ENCODE peak calls at places on chromosome 13, in eight cellular contexts. A, Q, J, S, H, E, F and O are unnamed samples. For H3K36me3, the result is how much of the 10 kb centered on the place peaks cover.

GRCh38 chr13:36819811-36820140 is 754 bp downstream of the RFXAP start:
- DNase-seq in J (no peak), A (peak), Q (peak), F (no peak), E (no peak), S (no peak), H (peak), O (no peak)

GRCh38 chr13:37132211-37132610 is 26.7 kb upstream of the CSNK1A1L start:
- DNase-seq in S (no peak), A (no peak), E (no peak), J (no peak), H (no peak), Q (no peak), F (no peak), O (no peak)

GRCh38 chr13:22848539-22849052 is 332.2 kb upstream of the SGCG start:
- DNase-seq in H (no peak), E (no peak), A (no peak), S (no peak), J (no peak), F (no peak), Q (peak), O (no peak)

GRCh38 chr13:46775385-46776065 is 21.4 kb downstream of the ESD start:
- DNase-seq in A (no peak), Q (no peak), S (no peak), F (no peak), E (no peak), H (no peak), J (no peak), O (no peak)

GRCh38 chr13:99663185-99663825 is 162.0 kb downstream of the TM9SF2 start:
- DNase-seq in A (no peak), H (no peak), F (no peak), J (no peak), Q (no peak), S (no peak), E (no peak), O (no peak)

GRCh38 chr13:66977156-66977555 is 253.0 kb downstream of the PCDH9 start:
- DNase-seq in A (peak), E (no peak), J (no peak), Q (no peak), S (no peak), F (no peak), H (no peak), O (no peak)

GRCh38 chr13:60286707-60287106 is 110.3 kb upstream of the TDRD3 start:
- DNase-seq in F (no peak), A (no peak), E (no peak), J (no peak), Q (peak), S (no peak), H (no peak), O (no peak)

GRCh38 chr13:42762917-42763316 is 18.5 kb upstream of the FAM216B start:
- DNase-seq in S (no peak), J (no peak), Q (no peak), H (peak), F (no peak), A (peak), E (no peak), O (no peak)

GRCh38 chr13:98483636-98484288 is 93.1 kb downstream of the STK24 start:
- DNase-seq in S (no peak), E (no peak), A (peak), J (no peak), Q (no peak), H (no peak), F (no peak), O (no peak)

GRCh38 chr13:95498886-95499285 is 53.6 kb upstream of the CLDN10 start:
- DNase-seq in F (no peak), A (no peak), Q (no peak), E (no peak), H (no peak), J (no peak), S (no peak), O (no peak)

GRCh38 chr13:33208290-33208990 is 77.1 kb downstream of the STARD13 start:
- DNase-seq in A (no peak), F (no peak), J (no peak), E (no peak), H (no peak), S (no peak), Q (no peak), O (no peak)

GRCh38 chr13:105272660-105273631 is 1262.5 kb downstream of the EFNB2 start:
- DNase-seq in F (no peak), J (no peak), S (no peak), E (no peak), H (no peak), A (no peak), Q (no peak), O (no peak)

GRCh38 chr13:111948811-111949210 is 118.1 kb upstream of the SOX1 start:
- DNase-seq in Q (no peak), E (no peak), A (no peak), J (no peak), S (no peak), H (no peak), F (no peak), O (no peak)

GRCh38 chr13:74191036-74191809 is 57.0 kb upstream of the KLF12 start:
- DNase-seq in A (no peak), H (no peak), E (no peak), J (no peak), S (no peak), F (no peak), Q (no peak), O (no peak)

GRCh38 chr13:74200081-74200480 is 65.9 kb upstream of the KLF12 start:
- DNase-seq in A (no peak), Q (no peak), H (peak), J (no peak), F (no peak), S (no peak), E (no peak), O (no peak)

GRCh38 chr13:74197686-74198085 is 63.5 kb upstream of the KLF12 start:
- DNase-seq in H (no peak), Q (no peak), J (no peak), F (no peak), E (no peak), A (no peak), S (no peak), O (no peak)

GRCh38 chr13:74193391-74193790 is 59.2 kb upstream of the KLF12 start:
- DNase-seq in S (no peak), J (no peak), E (no peak), Q (no peak), F (no peak), A (no peak), H (no peak), O (no peak)

GRCh38 chr13:74194856-74195255 is 60.7 kb upstream of the KLF12 start:
- DNase-seq in J (no peak), F (no peak), E (no peak), Q (no peak), H (no peak), S (no peak), A (no peak), O (no peak)
- H3K36me3 ChIP-seq in J (under half), F (under half), E (under half), Q (under half), H (under half), S (under half), A (under half), O (under half)

DNA sequence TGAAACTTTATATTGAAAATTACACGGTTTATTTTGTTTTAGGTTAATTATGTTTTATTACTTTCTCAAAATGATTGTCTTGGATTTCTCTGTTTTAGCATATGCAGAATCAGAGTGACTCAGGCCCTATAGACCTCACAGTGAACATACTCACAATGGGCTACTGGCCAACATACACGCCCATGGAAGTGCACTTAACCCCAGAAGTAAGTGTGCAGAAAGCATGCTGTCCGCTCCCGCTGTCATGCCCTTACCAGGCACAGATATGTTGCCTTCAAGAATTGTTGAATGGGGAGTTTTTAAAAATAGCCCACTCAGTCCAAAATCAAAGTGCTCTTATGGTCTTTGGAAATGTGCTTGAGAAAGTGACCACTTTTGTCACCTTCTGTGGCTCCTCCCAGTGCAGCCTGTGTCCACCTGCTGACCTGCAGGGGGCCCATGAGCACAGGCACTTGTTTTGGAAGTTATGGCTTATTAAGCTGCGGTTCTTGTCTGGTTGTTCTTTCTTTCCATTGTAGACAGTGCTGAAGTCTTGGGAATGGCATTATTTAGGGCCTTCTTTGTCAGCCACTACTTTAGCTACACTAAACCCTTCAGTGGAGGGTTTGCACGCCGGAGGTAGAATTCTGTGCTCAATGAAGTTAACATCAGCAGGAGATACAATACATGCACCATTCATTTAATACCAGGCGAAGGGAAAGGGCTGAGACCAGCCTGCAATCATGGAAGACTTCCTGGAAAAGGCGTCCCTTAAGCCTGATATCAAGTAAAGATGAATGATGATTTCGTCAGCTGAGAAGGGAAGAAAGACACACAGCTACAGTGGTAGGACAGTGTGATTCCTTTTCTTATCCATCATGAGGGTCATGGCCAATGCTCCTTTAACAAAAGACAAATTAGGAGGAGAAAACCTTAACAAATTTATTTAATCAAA is 36.7 kb downstream of the CUL4A start:
- DNase-seq in S (no peak), E (no peak), Q (peak), J (no peak), A (peak), F (no peak), H (no peak), O (no peak)
- TF ChIP-seq CTCF in S (no peak), E (no peak), Q (peak), J (no peak), A (peak), F (no peak), H (no peak), O (no peak)

GRCh38 chr13:109587689-109588088 is 198.7 kb downstream of the IRS2 start:
- DNase-seq in S (no peak), H (no peak), E (no peak), F (no peak), Q (no peak), A (no peak), J (no peak), O (no peak)

GRCh38 chr13:109584844-109585361 is 201.5 kb downstream of the IRS2 start:
- DNase-seq in F (no peak), Q (no peak), S (no peak), A (no peak), H (no peak), J (no peak), E (no peak), O (no peak)

GRCh38 chr13:109586509-109587346 is 199.7 kb downstream of the IRS2 start:
- DNase-seq in H (no peak), J (no peak), E (no peak), S (no peak), A (no peak), Q (peak), F (no peak), O (no peak)
- H3K4me3 ChIP-seq in H (no peak), J (no peak), E (no peak), S (no peak), A (no peak), Q (no peak), F (no peak), O (no peak)

GRCh38 chr13:24299488-24300114 is 9.8 kb upstream of the C1QTNF9 start:
- DNase-seq in H (no peak), Q (no peak), S (no peak), E (no peak), A (no peak), J (no peak), F (no peak), O (no peak)
- H3K36me3 ChIP-seq in H (half or more), Q (under half), S (under half), E (under half), A (under half), J (half or more), F (half or more), O (under half)

GRCh38 chr13:103140001-103140671 is 73.9 kb upstream of the SLC10A2 start:
- DNase-seq in Q (peak), A (peak), F (no peak), S (no peak), J (peak), E (no peak), H (peak), O (no peak)
- TF ChIP-seq CTCF in Q (peak), A (peak), F (peak), S (no peak), J (peak), E (no peak), H (peak), O (no peak)